ENCODE peak calls at places on chromosomes 5 and 9, in nine cellular contexts. G is GM06990; U is endothelial cell; V is CD8-positive, alpha-beta T cell; W is HT-29; K is T-helper 9 cell; C is endodermal cell; Y is HTR-8/SVneo; Z is NCI-H510A treated with DMSO at 0.1 percent for 48 hours. R is an unnamed sample.

GRCh38 chr9:108095496-108095895 is 605.9 kb upstream of the KLF4 start:
- DNase-seq in K (no peak), G (no peak), Y (no peak), C (no peak), V (no peak), W (no peak), U (no peak), Z (no peak), R (no peak)

GRCh38 chr5:120088831-120089230 is 375.3 kb upstream of the PRR16 start:
- DNase-seq in U (no peak), Z (no peak), C (no peak), Y (no peak), K (no peak), V (no peak), W (no peak), G (no peak), R (peak)

GRCh38 chr9:78549711-78550110 is 252.8 kb downstream of the PSAT1 start:
- DNase-seq in U (no peak), K (no peak), C (no peak), V (no peak), G (no peak), Y (no peak), W (no peak), Z (no peak), R (peak)

GRCh38 chr9:36337865-36338264 is 62.2 kb downstream of the RNF38 start:
- DNase-seq in Z (no peak), V (no peak), W (no peak), U (no peak), Y (no peak), G (no peak), K (no peak), C (no peak), R (peak)

GRCh38 chr5:172361566-172362238 is 78.1 kb upstream of the UBTD2 start:
- DNase-seq in K (no peak), G (peak), V (no peak), Y (no peak), W (no peak), Z (no peak), C (no peak), U (no peak), R (peak)

GRCh38 chr5:145887217-145887616 is 14.4 kb upstream of the GRXCR2 start:
- DNase-seq in Z (no peak), K (no peak), G (no peak), C (no peak), W (peak), U (no peak), V (no peak), Y (no peak), R (peak)

GRCh38 chr9:83544002-83544698 is 5.9 kb upstream of the FRMD3 start:
- DNase-seq in V (no peak), K (no peak), Y (no peak), U (peak), W (peak), C (peak), Z (peak), G (peak), R (peak)

GRCh38 chr5:51652980-51653379 is 269.7 kb downstream of the ISL1 start:
- DNase-seq in G (no peak), W (no peak), C (no peak), V (no peak), Z (no peak), Y (no peak), U (no peak), K (no peak), R (no peak)

GRCh38 chr9:19641046-19641445 is 147.8 kb downstream of the SLC24A2 start:
- DNase-seq in K (no peak), Y (no peak), G (no peak), U (no peak), V (no peak), Z (no peak), W (peak), C (no peak), R (no peak)

GRCh38 chr5:132662925-132663770 is 5.2 kb downstream of the IL13 start:
- DNase-seq in G (peak), W (peak), Z (no peak), Y (no peak), U (no peak), K (no peak), V (peak), C (peak), R (no peak)

R was measured in fibroblast of lung.